ENCODE peak calls at places on chromosomes 3 and 15, in six cellular contexts. X is fibroblast of pulmonary artery, D is AG09309, R is lower lobe of right lung, I is HCT116, J is mucosa of descending colon. O is an unnamed sample.

GRCh38 chr3:27657871-27658270 is 64.3 kb downstream of the EOMES start:
- DNase-seq in X (no peak), D (no peak), R (no peak), I (no peak), J (no peak), O (no peak)

GRCh38 chr3:81462921-81463320 is 298.5 kb downstream of the GBE1 start:
- DNase-seq in X (no peak), D (no peak), R (no peak), I (no peak), J (peak), O (no peak)

GRCh38 chr3:126777366-126777765 is 73.3 kb downstream of the CHCHD6 start:
- DNase-seq in X (no peak), D (no peak), R (no peak), I (no peak), J (no peak), O (no peak)

GRCh38 chr3:98733055-98733777 is 29.9 kb upstream of the ST3GAL6 start:
- DNase-seq in X (peak), D (no peak), R (peak), I (no peak), J (peak), O (no peak)

GRCh38 chr3:71245052-71245488 is 338.5 kb downstream of the FOXP1 start:
- DNase-seq in X (peak), D (no peak), R (peak), I (no peak), J (no peak), O (no peak)

GRCh38 chr15:36263666-36264065 is 315.8 kb upstream of the CDIN1 start:
- DNase-seq in X (peak), D (no peak), R (no peak), I (no peak), J (no peak), O (no peak)

GRCh38 chr15:91706366-91707032 is 147.0 kb upstream of the SLCO3A1 start:
- DNase-seq in X (peak), D (peak), R (peak), I (peak), J (peak), O (peak)

GRCh38 chr15:93307513-93307912 is 218.5 kb upstream of the RGMA start:
- DNase-seq in X (no peak), D (no peak), R (no peak), I (no peak), J (no peak), O (no peak)

GRCh38 chr15:71313806-71314205 is 198.5 kb downstream of the THSD4 start:
- DNase-seq in X (no peak), D (peak), R (no peak), I (no peak), J (no peak), O (no peak)

GRCh38 chr15:78083687-78084358 is 6.3 kb upstream of the TBC1D2B start:
- DNase-seq in X (no peak), D (no peak), R (no peak), I (no peak), J (no peak), O (no peak)

GRCh38 chr3:170180952-170181876 is at the start of gene PHC3:
- DNase-seq in X (peak), D (peak), R (peak), I (peak), J (peak), O (peak)

GRCh38 chr3:71721721-71722157 is 3.5 kb downstream of the EIF4E3 start:
- DNase-seq in X (no peak), D (no peak), R (no peak), I (no peak), J (no peak), O (no peak)

GRCh38 chr15:36888018-36888992 is 212.0 kb downstream of the MEIS2 start:
- DNase-seq in X (peak), D (no peak), R (no peak), I (no peak), J (no peak), O (no peak)

GRCh38 chr3:159711560-159712333 is 276.9 kb upstream of the IL12A start:
- DNase-seq in X (peak), D (peak), R (no peak), I (no peak), J (no peak), O (peak)

GRCh38 chr15:35439291-35439690 is 106.7 kb downstream of the DPH6 start:
- DNase-seq in X (peak), D (peak), R (no peak), I (no peak), J (no peak), O (peak)

GRCh38 chr3:158950131-158950901 is 148.5 kb downstream of the MFSD1 start:
- DNase-seq in X (no peak), D (no peak), R (no peak), I (no peak), J (no peak), O (no peak)

GRCh38 chr15:92800013-92800412 is 100.1 kb upstream of the CHD2 start:
- DNase-seq in X (no peak), D (no peak), R (no peak), I (no peak), J (no peak), O (no peak)

GRCh38 chr3:164641071-164641470 is 437.2 kb downstream of the SI start:
- DNase-seq in X (no peak), D (peak), R (no peak), I (no peak), J (peak), O (no peak)

GRCh38 chr3:62587579-62588031 is 214.3 kb upstream of the FEZF2 start:
- DNase-seq in X (peak), D (peak), R (no peak), I (no peak), J (no peak), O (peak)

GRCh38 chr3:177300039-177300833 is 103.0 kb upstream of the TBL1XR1 start:
- DNase-seq in X (peak), D (no peak), R (no peak), I (no peak), J (peak), O (no peak)
- TF ChIP-seq CTCF in X (no peak), D (no peak), R (no peak), I (no peak), J (no peak), O (no peak)

DNA sequence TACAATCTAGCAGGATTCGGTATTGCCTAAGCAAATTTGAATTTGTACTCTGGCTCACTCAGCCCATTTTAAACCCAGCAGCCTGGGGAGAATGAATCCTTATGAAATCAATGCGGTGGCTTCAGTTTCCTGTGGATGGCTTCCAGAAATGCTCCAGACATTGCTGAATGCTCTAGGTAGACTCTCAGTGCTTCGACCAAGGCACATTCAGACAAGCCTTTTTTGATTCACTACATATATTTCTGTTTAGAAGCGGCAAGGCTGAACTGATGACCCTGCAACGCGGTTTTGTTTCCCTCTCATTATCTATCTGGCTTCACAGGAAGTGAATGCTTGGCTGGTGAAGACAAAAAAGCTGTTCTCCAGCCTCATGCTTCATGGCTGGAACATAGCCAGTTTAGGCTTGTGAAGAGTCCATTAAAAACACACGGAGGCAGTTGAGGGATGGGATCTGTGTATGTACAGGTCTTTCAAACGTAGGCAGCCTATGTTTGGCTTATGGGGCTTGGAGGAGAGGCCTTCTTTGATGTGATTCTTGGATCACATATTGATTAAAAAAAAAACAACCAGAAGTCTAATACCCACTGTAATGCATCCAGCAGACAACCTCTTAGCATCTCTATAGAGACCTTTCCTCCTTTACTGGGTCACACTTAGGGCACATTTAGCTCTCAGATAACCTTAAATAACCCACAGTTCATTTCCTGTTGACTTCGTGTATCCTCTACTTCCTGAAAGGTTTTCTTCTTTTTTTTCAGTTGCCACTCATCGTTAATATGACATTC is 400.2 kb upstream of the TBL1XR1 start:
- DNase-seq in X (peak), D (peak), R (no peak), I (no peak), J (peak), O (peak)
- H3K4me3 ChIP-seq in X (no peak), D (no peak), R (no peak), I (no peak), J (no peak), O (no peak)

GRCh38 chr15:98946301-98947255 is 61.0 kb downstream of the PGPEP1L start:
- DNase-seq in X (no peak), D (peak), R (no peak), I (no peak), J (no peak), O (no peak)

GRCh38 chr15:98943609-98944111 is 63.9 kb downstream of the PGPEP1L start:
- DNase-seq in X (peak), D (no peak), R (no peak), I (no peak), J (peak), O (no peak)

GRCh38 chr15:98941595-98942255 is 65.9 kb downstream of the PGPEP1L start:
- DNase-seq in X (no peak), D (no peak), R (no peak), I (no peak), J (no peak), O (no peak)

GRCh38 chr15:98939311-98940080 is 68.1 kb downstream of the PGPEP1L start:
- DNase-seq in X (no peak), D (no peak), R (no peak), I (no peak), J (no peak), O (no peak)

GRCh38 chr15:98942966-98943584 is 64.5 kb downstream of the PGPEP1L start:
- DNase-seq in X (no peak), D (no peak), R (no peak), I (no peak), J (no peak), O (no peak)
- TF ChIP-seq CTCF in X (no peak), D (no peak), R (no peak), I (no peak), J (no peak), O (no peak)

DNA sequence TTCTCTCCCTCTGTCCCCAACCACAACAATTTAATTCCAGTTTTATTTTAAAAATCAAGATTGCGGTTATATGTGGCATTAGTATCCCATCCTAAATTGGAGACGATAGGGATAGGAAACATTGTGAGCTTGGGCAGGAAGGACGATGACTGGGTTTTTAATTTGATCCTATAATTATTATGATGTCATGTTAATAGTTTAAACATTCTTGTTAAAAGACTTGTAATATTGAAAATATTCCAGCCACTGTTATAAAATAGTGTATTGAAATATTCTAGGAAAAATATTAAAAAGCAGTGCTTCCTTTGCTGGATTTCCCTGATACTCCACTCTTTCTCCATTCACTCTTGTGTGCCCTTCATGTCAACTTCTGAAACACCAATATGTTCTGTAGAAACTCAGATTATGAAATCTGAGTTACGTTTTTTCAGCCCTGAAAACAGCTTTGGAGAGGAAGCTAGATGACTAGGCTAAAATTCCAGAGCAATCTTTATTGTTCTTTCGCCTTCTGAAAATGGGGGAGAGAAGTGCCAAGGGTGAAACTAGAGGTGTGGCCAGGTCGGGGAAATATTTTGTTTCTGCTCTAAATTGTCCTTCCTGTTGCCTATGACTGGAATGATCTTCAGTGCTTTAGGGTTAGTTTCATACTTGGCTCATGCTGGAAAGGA is 46.1 kb upstream of the MAP3K13 start:
- DNase-seq in X (peak), D (no peak), R (no peak), I (no peak), J (no peak), O (no peak)
- H3K4me3 ChIP-seq in X (peak), D (no peak), R (peak), I (no peak), J (no peak), O (no peak)

DNA sequence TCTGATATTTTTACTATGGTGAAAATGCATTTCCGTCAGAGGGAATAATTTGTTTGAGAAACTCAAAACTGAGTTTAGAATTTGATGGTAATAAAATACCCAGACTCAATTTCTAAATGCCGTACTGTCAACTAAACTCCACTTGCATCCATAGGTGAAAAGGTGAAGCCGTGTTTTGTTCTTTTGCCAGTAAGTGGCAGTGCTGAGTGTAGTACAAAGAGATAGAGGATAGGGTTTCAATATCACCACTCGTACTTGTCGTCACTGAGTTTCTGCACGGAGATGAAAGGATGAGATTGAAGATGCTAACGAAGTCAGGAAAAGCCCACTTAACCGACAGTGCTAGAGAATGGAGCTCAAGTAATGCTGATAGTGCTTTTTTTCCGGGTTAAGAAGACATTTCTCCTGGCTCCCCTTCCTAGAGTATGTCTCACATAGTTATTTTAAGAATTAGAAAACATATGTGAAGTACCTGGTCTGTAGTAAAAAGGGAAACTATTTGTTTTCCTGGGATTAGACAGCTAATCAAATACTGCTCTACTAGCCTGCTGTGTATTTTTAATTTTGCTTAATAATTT is 345.1 kb downstream of the IL5RA start:
- DNase-seq in X (no peak), D (no peak), R (no peak), I (no peak), J (peak), O (no peak)
- TF ChIP-seq CTCF in X (no peak), D (no peak), R (no peak), I (no peak), J (no peak), O (no peak)